ENCODE peak calls at places on chromosomes 1 and 21, in eight cellular contexts. B is HCT116, S is A549, I is endothelial cell of umbilical vein, Z is H1, U is GM12878, K is K562, N is HepG2. Q is an unnamed sample.
A peak's percentile ranks its signal among the peaks of the same experiment; 100 is the strongest.

GRCh38 chr21:39564200-39564599 is 48.5 kb upstream of the B3GALT5 start:
- DNase-seq in Z (no peak), S (no peak), U (no peak), K (no peak), I (no peak), N (no peak), B (no peak), Q (no peak)

GRCh38 chr1:47444578-47445465 is 7.0 kb downstream of the FOXD2 start:
- DNase-seq in B (no peak), N (no peak), S (peak; percentile 35), Z (no peak), I (no peak), K (no peak), U (no peak), Q (no peak)

GRCh38 chr1:54069792-54070548 is 16.6 kb downstream of the TCEANC2 start:
- DNase-seq in K (peak; percentile 57), S (peak; percentile 65), Z (no peak), U (no peak), I (peak; percentile 69), B (peak; percentile 43), N (peak; percentile 71), Q (peak; percentile 80)

GRCh38 chr1:237903961-237904360 is 13.2 kb upstream of the ZP4 start:
- DNase-seq in N (no peak), U (no peak), K (no peak), S (no peak), I (no peak), B (no peak), Z (no peak), Q (no peak)

GRCh38 chr1:7223334-7224080 is 438.3 kb downstream of the CAMTA1 start:
- DNase-seq in K (no peak), B (no peak), N (no peak), I (no peak), U (no peak), Z (no peak), S (peak; percentile 64), Q (no peak)

GRCh38 chr1:40575336-40575735 is 43.9 kb downstream of the ZNF684 start:
- DNase-seq in K (no peak), S (no peak), I (no peak), Z (no peak), N (no peak), B (no peak), U (no peak), Q (no peak)

GRCh38 chr21:17539743-17540341 is 27.0 kb downstream of the CXADR start:
- DNase-seq in S (no peak), U (no peak), Z (no peak), N (no peak), I (no peak), B (no peak), K (no peak), Q (no peak)

GRCh38 chr1:206898089-206898908 is 1.1 kb downstream of the IL24 start:
- DNase-seq in I (no peak), S (no peak), U (no peak), B (no peak), Z (no peak), K (no peak), N (no peak), Q (no peak)

GRCh38 chr1:203443296-203443695 is 32.3 kb upstream of the PRELP start:
- DNase-seq in I (no peak), B (no peak), K (no peak), U (no peak), S (no peak), N (no peak), Z (no peak), Q (no peak)

GRCh38 chr1:203442821-203443220 is 32.8 kb upstream of the PRELP start:
- DNase-seq in S (no peak), K (no peak), I (no peak), N (no peak), B (no peak), Z (no peak), U (no peak), Q (no peak)

GRCh38 chr1:203439086-203439620 is 36.5 kb upstream of the PRELP start:
- DNase-seq in B (no peak), Z (no peak), N (no peak), I (no peak), K (no peak), U (no peak), S (no peak), Q (no peak)

GRCh38 chr1:203441811-203442210 is 33.8 kb upstream of the PRELP start:
- DNase-seq in Z (no peak), I (no peak), S (no peak), N (no peak), B (no peak), U (no peak), K (no peak), Q (no peak)

GRCh38 chr1:203440780-203441179 is 34.8 kb upstream of the PRELP start:
- DNase-seq in U (no peak), I (peak; percentile 65), B (no peak), K (no peak), Z (no peak), N (no peak), S (no peak), Q (peak; percentile 34)
- TF ChIP-seq MAX in U (no peak), I (no peak), B (no peak), K (no peak), Z (no peak), N (no peak), S (no peak), Q (no peak)

GRCh38 chr1:19646771-19647319 is 2.7 kb downstream of the NBL1 start:
- DNase-seq in B (no peak), S (no peak), K (no peak), Z (no peak), U (no peak), I (no peak), N (no peak), Q (no peak)

GRCh38 chr1:19646366-19646765 is 2.3 kb downstream of the NBL1 start:
- DNase-seq in S (no peak), I (no peak), K (no peak), U (no peak), N (no peak), B (no peak), Z (no peak), Q (no peak)

GRCh38 chr1:19648239-19648638 is 4.1 kb downstream of the NBL1 start:
- DNase-seq in Z (no peak), K (no peak), I (no peak), U (no peak), S (no peak), B (no peak), N (no peak), Q (no peak)

GRCh38 chr1:19648689-19649088 is 4.6 kb downstream of the NBL1 start:
- DNase-seq in N (peak; percentile 53), B (peak; percentile 57), K (peak; percentile 33), I (no peak), S (no peak), Z (peak; percentile 74), U (no peak), Q (no peak)

GRCh38 chr1:19647643-19648042 is 3.5 kb downstream of the NBL1 start:
- DNase-seq in S (no peak), Z (no peak), U (no peak), B (no peak), I (no peak), K (no peak), N (no peak), Q (no peak)
- TF ChIP-seq POLR2A in S (no peak), Z (no peak), U (no peak), B (no peak), I (no peak), K (no peak), N (no peak), Q (no peak)

DNA sequence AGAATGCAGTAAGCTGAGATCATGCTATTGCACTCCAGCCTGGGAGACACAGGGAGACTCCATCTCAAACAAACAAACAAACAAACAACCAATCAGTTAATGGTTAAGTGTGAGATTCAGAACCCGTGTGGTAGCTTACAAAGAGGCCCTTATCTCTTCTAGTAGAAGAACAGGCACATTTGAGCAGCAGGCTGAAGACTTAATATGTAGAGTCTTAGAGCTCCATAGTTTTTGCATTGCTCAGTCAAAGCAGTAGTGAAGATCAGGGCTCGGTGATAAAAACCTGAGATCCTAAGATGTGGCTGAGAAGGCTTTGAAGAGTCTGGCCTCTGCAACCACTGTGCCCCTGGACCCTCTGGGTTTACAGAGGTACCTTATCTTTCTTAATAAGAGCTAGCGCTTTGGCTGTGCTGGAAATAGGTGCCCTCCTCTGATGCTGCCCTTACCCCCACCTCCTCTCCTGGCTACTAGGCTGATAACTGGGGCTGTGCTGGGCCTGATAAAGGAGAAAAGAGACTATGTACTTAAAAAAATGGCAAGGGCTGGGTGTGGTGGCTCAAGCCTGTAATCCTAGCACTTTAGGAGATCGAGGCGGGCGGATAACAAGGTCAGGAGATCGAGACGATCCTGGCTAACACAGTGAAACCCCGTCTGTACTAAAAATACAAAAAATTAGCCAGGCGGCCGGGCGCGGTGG is 10.5 kb upstream of the UCK2 start:
- DNase-seq in S (no peak), K (no peak), N (no peak), B (no peak), I (no peak), U (no peak), Z (no peak), Q (no peak)
- H3K4me3 ChIP-seq in S (no peak overlapping the region), K (no peak overlapping the region), N (no peak overlapping the region), B (no peak overlapping the region), I (no peak overlapping the region), U (no peak overlapping the region), Z (no peak overlapping the region), Q (no peak overlapping the region)

GRCh38 chr1:155278689-155279160 is 1.5 kb downstream of the HCN3 start:
- DNase-seq in Z (no peak), K (no peak), S (no peak), U (no peak), B (no peak), I (no peak), N (no peak), Q (no peak)

GRCh38 chr1:155273134-155273982 is at the start of gene CLK2:
- DNase-seq in B (peak; percentile 90), N (peak; percentile 93), S (peak; percentile 96), U (peak; percentile 83), I (peak; percentile 96), Z (peak; percentile 93), K (peak; percentile 93), Q (peak; percentile 99)

GRCh38 chr1:155272466-155273133 is 704 bp downstream of the CLK2 start:
- DNase-seq in I (peak; percentile 57), S (peak; percentile 77), K (no peak), Z (no peak), N (peak; percentile 42), U (no peak), B (no peak), Q (no peak)

GRCh38 chr1:155277896-155278688 is 829 bp downstream of the HCN3 start:
- DNase-seq in S (peak; percentile 86), U (no peak), Z (peak; percentile 93), I (peak; percentile 33), K (peak; percentile 87), N (peak; percentile 51), B (no peak), Q (peak; percentile 59)

DNA sequence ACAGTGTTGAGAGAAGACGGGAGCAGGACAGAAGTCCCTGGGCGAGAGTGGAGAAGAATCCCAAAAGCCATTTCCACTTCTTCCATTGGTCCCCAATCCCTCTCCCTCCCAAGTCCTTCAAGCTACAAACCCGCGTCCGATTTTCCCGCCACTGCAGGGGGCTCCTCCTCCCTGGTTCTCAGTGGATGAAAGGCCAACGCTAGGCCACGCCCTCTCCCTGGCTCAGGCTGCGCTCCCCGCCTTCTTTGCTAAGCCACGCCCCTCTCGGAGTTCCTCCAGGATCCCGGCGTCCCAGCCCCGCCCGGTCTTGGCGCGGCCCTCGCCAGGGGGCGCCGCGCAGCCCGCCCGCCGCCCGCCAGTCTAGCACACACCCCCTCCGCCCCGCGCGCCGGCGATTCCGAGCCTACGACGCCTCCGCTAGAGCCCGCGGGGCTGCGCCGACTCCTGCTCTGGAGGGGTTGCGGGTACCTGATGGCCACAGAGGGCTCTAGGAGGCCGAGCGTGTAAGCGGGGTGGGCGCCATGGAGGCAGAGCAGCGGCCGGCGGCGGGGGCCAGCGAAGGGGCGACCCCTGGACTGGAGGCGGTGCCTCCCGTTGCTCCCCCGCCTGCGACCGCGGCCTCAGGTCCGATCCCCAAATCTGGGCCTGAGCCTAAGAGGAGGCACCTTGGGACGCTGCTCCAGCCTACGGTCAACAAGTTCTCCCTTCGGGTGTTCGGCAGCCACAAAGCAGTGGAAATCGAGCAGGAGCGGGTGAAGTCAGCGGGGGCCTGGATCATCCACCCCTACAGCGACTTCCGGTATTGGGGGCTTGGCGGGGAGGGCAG is at the start of gene HCN3:
- DNase-seq in B (peak; percentile 94), K (peak; percentile 97), I (peak; percentile 97), Z (peak; percentile 95), U (peak; percentile 79), N (peak; percentile 93), S (peak; percentile 95), Q (peak; percentile 94)
- TF ChIP-seq MAX in B (peak; percentile 86), K (peak; percentile 58), I (peak; percentile 23), Z (peak; percentile 57), U (no peak), N (peak; percentile 78), S (peak; percentile 92), Q (peak; percentile 61)